ENCODE peak calls at places on chromosomes 6 and 20, in ten cellular contexts. N is activated CD8-positive, alpha-beta T cell treated with anti-CD3 and anti-CD28 coated beads, Interleukin-2, amount 10 ng/mL, durations not matched to agents 7 days and 5 days; H is HepG2; K is right lobe of liver; U is HCT116; Y is activated CD4-positive, CD25-positive, alpha-beta regulatory T cell treated with anti-CD3 and anti-CD28 coated beads, Interleukin-2, amount 50 U/mL, for 24 hours; O is activated T-cell treated with anti-CD3 and anti-CD28 coated beads, Interleukin-2, amount 50 U/mL, for 4 hours; T is activated naive CD8-positive, alpha-beta T cell treated with anti-CD3 and anti-CD28 coated beads, Interleukin-2, amount 50 U/mL, for 24 hours; C is natural killer cell; V is Panc1. Z is an unnamed sample.

GRCh38 chr6:158835616-158836221 is 16.6 kb upstream of the EZR start:
- ATAC-seq in K (peak; percentile 93), N (no peak), C (peak; percentile 75), O (no peak), T (no peak), U (peak; percentile 23), Y (no peak), V (peak; percentile 37), H (peak; percentile 89), Z (no peak)

GRCh38 chr6:169851641-169852503 is 100.5 kb downstream of the ERMARD start:
- ATAC-seq in K (peak; percentile 75), V (peak; percentile 71), Y (no peak), T (no peak), O (no peak), H (peak; percentile 55), C (no peak), U (no peak), N (no peak), Z (no peak)

GRCh38 chr6:14732226-14732844 is 513.5 kb upstream of the JARID2 start:
- ATAC-seq in O (no peak), V (no peak), N (no peak), H (no peak), U (no peak), Y (no peak), K (no peak), C (no peak), T (no peak), Z (no peak)

GRCh38 chr20:22523499-22524392 is 60.6 kb downstream of the FOXA2 start:
- ATAC-seq in V (no peak), C (no peak), U (no peak), H (peak; percentile 81), Y (no peak), K (peak; percentile 75), O (no peak), N (no peak), T (no peak), Z (no peak)

GRCh38 chr6:157539900-157540752 is 159.1 kb downstream of the ZDHHC14 start:
- ATAC-seq in N (no peak), H (peak; percentile 98), C (no peak), T (no peak), U (no peak), V (no peak), Y (no peak), K (peak; percentile 92), O (no peak), Z (no peak)

GRCh38 chr20:32483351-32484220 is 101.5 kb downstream of the NOL4L start:
- ATAC-seq in V (peak; percentile 73), O (peak; percentile 55), K (peak; percentile 79), Y (peak; percentile 35), C (peak; percentile 68), U (peak; percentile 55), H (peak; percentile 54), N (peak; percentile 34), T (peak; percentile 17), Z (peak; percentile 59)

GRCh38 chr6:142746524-142746923 is 198.5 kb downstream of the HIVEP2 start:
- ATAC-seq in Y (no peak), H (peak; percentile 96), T (no peak), C (peak; percentile 63), O (no peak), V (peak; percentile 70), K (peak; percentile 64), U (peak; percentile 90), N (peak; percentile 65), Z (no peak)

GRCh38 chr6:4940416-4940815 is 63.4 kb downstream of the RPP40 start:
- ATAC-seq in U (no peak), K (no peak), O (no peak), V (no peak), T (no peak), C (no peak), Y (no peak), N (no peak), H (no peak), Z (no peak)

GRCh38 chr20:25224941-25225340 is 22.9 kb upstream of the PYGB start:
- ATAC-seq in C (no peak), U (no peak), V (no peak), O (no peak), Y (no peak), N (no peak), H (no peak), T (no peak), K (no peak), Z (no peak)

GRCh38 chr6:28553986-28554881 is 28.6 kb downstream of the GPX5 start:
- ATAC-seq in N (no peak), T (no peak), O (no peak), K (peak; percentile 89), Y (no peak), C (no peak), H (peak; percentile 86), V (no peak), U (no peak), Z (no peak)

GRCh38 chr20:44398303-44398702 is 42.8 kb downstream of the HNF4A start:
- ATAC-seq in U (no peak), K (no peak), Y (no peak), C (no peak), V (no peak), O (no peak), H (no peak), N (no peak), T (no peak), Z (no peak)

GRCh38 chr6:56719310-56719709 is 76.6 kb upstream of the DST start:
- ATAC-seq in O (no peak), Y (no peak), K (no peak), N (no peak), U (no peak), C (no peak), V (no peak), H (no peak), T (peak; percentile 81), Z (peak; percentile 23)

GRCh38 chr20:1301031-1301529 is 27.9 kb downstream of the SDCBP2 start:
- ATAC-seq in V (no peak), C (no peak), H (no peak), U (peak; percentile 64), Y (peak; percentile 81), K (no peak), N (peak; percentile 88), T (peak; percentile 90), O (peak; percentile 84), Z (peak; percentile 93)

GRCh38 chr20:57857969-57858368 is 148.2 kb upstream of the PMEPA1 start:
- ATAC-seq in U (no peak), H (no peak), C (no peak), K (no peak), N (no peak), V (no peak), T (no peak), Y (no peak), O (no peak), Z (peak; percentile 21)

Z was measured in activated T-helper 17 cell treated with anti-CD3 and anti-CD28 coated beads, Interleukin-2, amount 50 U/mL, for 72 hours.